ENCODE peak calls at places on chromosomes 11 and 22, in eight cellular contexts. G is endothelial cell of umbilical vein; F is heart left ventricle; X is left ventricle myocardium inferior; N is HepG2; Z is CD4-positive, CD25-positive, alpha-beta regulatory T cell; H is body of pancreas; V is mucosa of descending colon. S is an unnamed sample.
A peak's percentile ranks its signal among the peaks of the same experiment; 100 is the strongest.

GRCh38 chr11:109347304-109347703 is 74.7 kb upstream of the C11orf87 start:
- DNase-seq in G (no peak), F (peak; percentile 28), H (no peak), X (no peak), Z (no peak), V (no peak), N (no peak), S (no peak)

GRCh38 chr22:48382197-48382596 is 1445.5 kb downstream of the BRD1 start:
- DNase-seq in X (no peak), Z (no peak), G (no peak), F (no peak), V (no peak), N (no peak), H (no peak), S (no peak)

GRCh38 chr11:36164522-36165250 is 124.5 kb downstream of the COMMD9 start:
- DNase-seq in V (no peak), F (no peak), N (no peak), Z (no peak), X (no peak), G (peak; percentile 73), H (no peak), S (no peak)

GRCh38 chr11:106624377-106624776 is 393.9 kb downstream of the GUCY1A2 start:
- DNase-seq in X (no peak), H (no peak), Z (no peak), G (no peak), V (no peak), N (no peak), F (no peak), S (no peak)

GRCh38 chr11:12746593-12747097 is 72.4 kb downstream of the TEAD1 start:
- DNase-seq in V (no peak), F (peak; percentile 82), Z (no peak), H (peak; percentile 50), N (peak; percentile 29), G (no peak), X (peak; percentile 71), S (peak; percentile 93)

GRCh38 chr11:124923296-124923695 is 4.2 kb downstream of the HEPN1 start:
- DNase-seq in H (no peak), N (no peak), V (no peak), F (no peak), X (no peak), Z (peak; percentile 28), G (no peak), S (no peak)

GRCh38 chr11:131934006-131934405 is 563.6 kb downstream of the NTM start:
- DNase-seq in N (no peak), F (no peak), Z (no peak), G (peak; percentile 38), V (no peak), H (no peak), X (no peak), S (no peak)

GRCh38 chr11:130710442-130711101 is 205.7 kb downstream of the SNX19 start:
- DNase-seq in V (no peak), N (no peak), G (no peak), X (no peak), H (no peak), F (peak; percentile 48), Z (no peak), S (no peak)

GRCh38 chr11:44609028-44609782 is 43.7 kb downstream of the CD82 start:
- DNase-seq in Z (peak; percentile 71), H (no peak), F (no peak), X (no peak), V (no peak), G (no peak), N (no peak), S (no peak)

GRCh38 chr11:119316729-119317591 is at the start of gene MCAM:
- DNase-seq in N (peak; percentile 41), F (peak; percentile 66), V (peak; percentile 42), X (peak; percentile 50), H (peak; percentile 41), Z (no peak), G (peak; percentile 65), S (peak; percentile 82)

GRCh38 chr11:74307409-74307808 is 4.0 kb downstream of the P4HA3 start:
- DNase-seq in Z (no peak), N (no peak), G (peak; percentile 68), X (no peak), H (peak; percentile 33), V (no peak), F (no peak), S (peak; percentile 9)

GRCh38 chr22:43222281-43222680 is 35.3 kb upstream of the TTLL12 start:
- DNase-seq in N (no peak), G (no peak), V (no peak), X (peak; percentile 66), Z (no peak), H (peak; percentile 17), F (peak; percentile 79), S (no peak)

GRCh38 chr11:45528435-45528834 is 137.0 kb downstream of the CHST1 start:
- DNase-seq in N (no peak), Z (no peak), G (no peak), V (no peak), X (no peak), F (no peak), H (no peak), S (no peak)

GRCh38 chr22:27662359-27663030 is 139.1 kb downstream of the MN1 start:
- DNase-seq in X (peak; percentile 84), N (peak; percentile 47), G (peak; percentile 61), F (peak; percentile 89), V (peak; percentile 41), H (peak; percentile 44), Z (no peak), S (peak; percentile 80)

GRCh38 chr11:23509023-23509422 is 648.7 kb upstream of the CCDC179 start:
- DNase-seq in V (no peak), N (no peak), X (no peak), H (no peak), F (no peak), Z (no peak), G (peak; percentile 50), S (peak; percentile 3)

GRCh38 chr11:114172871-114173444 is 113.4 kb downstream of the ZBTB16 start:
- DNase-seq in Z (peak; percentile 60), N (no peak), X (peak; percentile 66), V (no peak), F (peak; percentile 83), H (no peak), G (no peak), S (no peak)

GRCh38 chr11:19920982-19921381 is 208.3 kb downstream of the NAV2 start:
- DNase-seq in V (no peak), N (no peak), G (no peak), H (no peak), X (no peak), F (no peak), Z (no peak), S (no peak)
- H3K4me1 ChIP-seq in V (no peaks in the 10 kb centered on the region), N (peaks cover 34% of the 10 kb centered on the region), G (peaks cover 19% of the 10 kb centered on the region), H (peaks cover 11% of the 10 kb centered on the region), X (peaks cover 34% of the 10 kb centered on the region), F (no peaks in the 10 kb centered on the region), Z (no peaks in the 10 kb centered on the region), S (no peaks in the 10 kb centered on the region)

GRCh38 chr11:113084297-113084696 is 123.1 kb downstream of the NCAM1 start:
- DNase-seq in G (no peak), N (no peak), V (no peak), F (no peak), X (no peak), H (no peak), Z (no peak), S (no peak)

GRCh38 chr11:113077379-113077778 is 116.2 kb downstream of the NCAM1 start:
- DNase-seq in N (no peak), X (no peak), Z (no peak), G (no peak), V (no peak), F (no peak), H (no peak), S (no peak)

GRCh38 chr11:113085446-113085845 is 124.2 kb downstream of the NCAM1 start:
- DNase-seq in Z (no peak), X (no peak), N (no peak), H (no peak), G (no peak), F (no peak), V (no peak), S (no peak)

GRCh38 chr11:113083571-113083970 is 122.4 kb downstream of the NCAM1 start:
- DNase-seq in X (no peak), Z (no peak), V (no peak), F (no peak), G (no peak), N (no peak), H (no peak), S (no peak)

DNA sequence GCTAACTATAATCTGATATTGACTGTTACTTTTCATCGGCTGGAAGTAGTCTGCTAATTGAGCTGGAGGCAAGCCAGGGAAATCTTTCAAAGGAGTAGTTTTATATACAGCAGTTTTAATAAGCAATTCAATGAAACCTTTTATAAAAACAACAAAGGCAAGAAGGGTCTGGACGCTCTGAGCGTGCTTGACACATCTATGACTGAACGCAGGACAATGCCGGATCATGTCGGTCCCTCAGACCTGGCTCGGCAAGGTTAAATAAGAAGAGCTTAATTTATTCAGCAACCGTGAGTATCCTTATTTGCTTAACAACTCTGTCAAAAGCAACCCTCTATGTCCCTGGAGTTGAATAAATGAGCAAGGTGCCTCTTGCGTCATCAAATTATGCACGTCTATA is 121.3 kb downstream of the NCAM1 start:
- DNase-seq in G (no peak), Z (no peak), F (no peak), N (no peak), X (no peak), V (no peak), H (no peak), S (no peak)
- H3K4me3 ChIP-seq in G (no peak overlapping the region), Z (no peak overlapping the region), F (no peak overlapping the region), N (no peak overlapping the region), X (no peak overlapping the region), V (no peak overlapping the region), H (no peak overlapping the region), S (no peak overlapping the region)

DNA sequence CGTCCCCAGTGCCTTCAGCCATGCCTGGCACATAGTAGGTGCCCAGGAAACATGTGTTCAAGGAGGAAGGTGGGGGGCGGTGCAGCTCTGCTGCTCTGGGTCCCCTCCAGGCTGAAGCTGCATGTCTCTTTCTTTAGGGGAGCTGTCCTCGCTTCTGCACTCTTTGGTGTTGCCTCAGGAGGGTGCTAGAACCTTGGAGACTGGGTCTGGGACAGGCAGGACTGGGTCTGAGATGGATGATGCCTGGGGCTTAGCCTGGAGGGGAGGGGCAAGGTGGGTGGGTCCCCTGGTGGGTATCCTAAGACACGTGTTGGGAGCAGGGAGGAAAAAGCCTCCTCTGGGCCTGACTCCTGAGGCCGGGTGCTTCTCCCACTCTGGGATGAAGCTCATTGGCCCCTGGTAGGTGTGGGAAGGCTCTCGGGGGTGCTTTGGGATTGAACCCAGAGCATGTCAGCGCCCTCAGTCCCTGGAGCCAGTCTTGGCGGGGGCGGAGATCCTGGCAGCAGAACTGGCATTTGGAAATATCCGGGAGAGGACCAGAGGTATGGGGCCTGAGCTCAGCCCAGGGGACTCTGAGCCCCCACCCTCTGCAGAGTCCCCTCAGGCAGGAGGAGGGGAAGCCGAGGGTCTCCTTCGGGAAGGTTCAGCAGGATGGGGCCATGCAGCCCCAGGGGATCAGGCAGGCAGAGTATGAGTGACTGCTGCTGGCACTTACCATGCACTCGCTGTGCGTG is 6.7 kb upstream of the GSTP1 start:
- DNase-seq in X (no peak), G (no peak), H (no peak), Z (no peak), V (no peak), N (no peak), F (no peak), S (no peak)
- H3K4me1 ChIP-seq in X (no peaks in the 10 kb centered on the region), G (peaks cover 28% of the 10 kb centered on the region), H (peaks cover 45% of the 10 kb centered on the region), Z (no peaks in the 10 kb centered on the region), V (peaks cover under 1% of the 10 kb centered on the region), N (peaks cover 46% of the 10 kb centered on the region), F (no peaks in the 10 kb centered on the region), S (no peaks in the 10 kb centered on the region)

DNA sequence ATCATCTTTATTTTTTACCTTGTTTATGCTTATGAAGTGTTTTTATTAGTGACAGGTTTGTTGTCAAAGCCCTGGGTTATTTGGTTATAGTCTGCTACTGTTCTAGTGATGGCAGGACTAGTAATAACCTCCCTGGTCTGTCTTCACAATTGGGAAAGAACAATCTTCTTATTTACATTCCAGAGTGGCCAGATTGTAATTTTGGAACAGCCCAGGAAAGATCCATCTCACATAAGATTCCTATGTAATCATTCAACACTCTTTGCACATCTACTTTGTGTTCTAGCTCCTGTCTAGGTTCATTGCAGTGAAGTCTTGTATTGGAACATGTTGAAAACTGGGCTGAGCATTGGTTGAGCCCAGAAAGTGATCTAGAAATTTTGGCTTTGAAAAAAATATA is 63.8 kb downstream of the CYB5R2 start:
- DNase-seq in H (no peak), X (no peak), V (no peak), Z (no peak), N (no peak), F (no peak), G (no peak), S (no peak)
- H3K4me3 ChIP-seq in H (no peak overlapping the region), X (no peak overlapping the region), V (no peak overlapping the region), Z (no peak overlapping the region), N (no peak overlapping the region), F (no peak overlapping the region), G (no peak overlapping the region), S (no peak overlapping the region)